ENCODE peak calls at places on chromosomes 13 and 19, in five cellular contexts. Q is GM12878; H is NCI-H1930; O is effector memory CD8-positive, alpha-beta T cell; P is ACHN. M is an unnamed sample.

GRCh38 chr19:33174186-33174585 is 19.9 kb upstream of the LRP3 start:
- DNase-seq in Q (no peak), H (no peak), O (no peak), P (no peak), M (no peak)

GRCh38 chr19:10747674-10748073 is 29.8 kb downstream of the DNM2 start:
- DNase-seq in Q (no peak), H (no peak), O (no peak), P (no peak), M (no peak)

GRCh38 chr13:100214886-100215285 is 126.0 kb downstream of the PCCA start:
- DNase-seq in Q (no peak), H (no peak), O (no peak), P (no peak), M (peak)

GRCh38 chr13:31051999-31052398 is 109.7 kb downstream of the HSPH1 start:
- DNase-seq in Q (no peak), H (no peak), O (no peak), P (no peak), M (no peak)

GRCh38 chr13:21576424-21576823 is 27.5 kb downstream of the MICU2 start:
- DNase-seq in Q (no peak), H (no peak), O (no peak), P (no peak), M (peak)

GRCh38 chr13:44693156-44693826 is 117.2 kb upstream of the TSC22D1 start:
- DNase-seq in Q (no peak), H (no peak), O (no peak), P (no peak), M (no peak)

GRCh38 chr19:10643968-10644290 is 10.2 kb upstream of the ILF3 start:
- DNase-seq in Q (no peak), H (no peak), O (no peak), P (no peak), M (no peak)

GRCh38 chr19:55341191-55342043 is 1.7 kb downstream of the KMT5C start:
- DNase-seq in Q (no peak), H (no peak), O (no peak), P (peak), M (peak)

GRCh38 chr19:49543032-49543431 is 15.2 kb downstream of the RCN3 start:
- DNase-seq in Q (no peak), H (no peak), O (no peak), P (no peak), M (no peak)

GRCh38 chr19:34692541-34692940 is 15.1 kb downstream of the ZNF302 start:
- DNase-seq in Q (no peak), H (no peak), O (no peak), P (no peak), M (no peak)

GRCh38 chr13:25743426-25743825 is 308.4 kb downstream of the SHISA2 start:
- DNase-seq in Q (no peak), H (no peak), O (no peak), P (no peak), M (no peak)

GRCh38 chr13:98118865-98119264 is 24.0 kb upstream of the FARP1 start:
- DNase-seq in Q (no peak), H (no peak), O (no peak), P (no peak), M (no peak)